ENCODE peak calls at places on chromosomes 6 and 20, in nine cellular contexts. J, G, P, F, X, R, L, H and U are unnamed samples.

GRCh38 chr20:49672109-49672681 is 41.5 kb downstream of the B4GALT5 start:
- DNase-seq in J (no peak), G (no peak), P (no peak), F (no peak), X (no peak), R (no peak), L (no peak), H (no peak), U (no peak)

GRCh38 chr6:57173886-57174510 is 1.9 kb downstream of the BAG2 start:
- DNase-seq in J (no peak), G (no peak), P (peak; percentile 67), F (peak; percentile 68), X (peak; percentile 84), R (peak; percentile 87), L (no peak), H (no peak), U (peak; percentile 8)

GRCh38 chr20:50278684-50279531 is 88.3 kb downstream of the CEBPB start:
- DNase-seq in J (peak; percentile 84), G (peak; percentile 94), P (no peak), F (peak; percentile 28), X (no peak), R (peak; percentile 51), L (no peak), H (peak; percentile 86), U (peak; percentile 88)

GRCh38 chr6:72850040-72850439 is 228.2 kb downstream of the KCNQ5 start:
- DNase-seq in J (no peak), G (no peak), P (no peak), F (no peak), X (no peak), R (peak; percentile 37), L (no peak), H (no peak), U (no peak)

GRCh38 chr20:36105731-36106226 is 48.8 kb upstream of the EPB41L1 start:
- DNase-seq in J (no peak), G (peak; percentile 97), P (no peak), F (no peak), X (no peak), R (no peak), L (no peak), H (peak; percentile 63), U (peak; percentile 50)

GRCh38 chr20:51060301-51060700 is 37.4 kb upstream of the KCNG1 start:
- DNase-seq in J (no peak), G (no peak), P (no peak), F (no peak), X (no peak), R (no peak), L (no peak), H (no peak), U (no peak)

GRCh38 chr6:112149236-112149635 is 61.8 kb downstream of the FAM229B start:
- DNase-seq in J (no peak), G (no peak), P (no peak), F (no peak), X (peak; percentile 3), R (peak; percentile 27), L (no peak), H (no peak), U (no peak)

GRCh38 chr6:112683926-112684325 is 336.8 kb downstream of the RFPL4B start:
- DNase-seq in J (no peak), G (no peak), P (no peak), F (peak; percentile 95), X (peak; percentile 95), R (peak; percentile 97), L (no peak), H (no peak), U (no peak)

GRCh38 chr6:159594750-159595117 is 98.3 kb downstream of the SOD2 start:
- DNase-seq in J (no peak), G (no peak), P (no peak), F (peak; percentile 69), X (peak; percentile 82), R (peak; percentile 79), L (no peak), H (no peak), U (no peak)

GRCh38 chr20:61538481-61539265 is 286.6 kb downstream of the CDH4 start:
- DNase-seq in J (no peak), G (peak; percentile 40), P (no peak), F (no peak), X (no peak), R (no peak), L (no peak), H (no peak), U (no peak)

GRCh38 chr20:40843251-40843650 is 154.2 kb upstream of the MAFB start:
- DNase-seq in J (no peak), G (no peak), P (peak; percentile 4), F (peak; percentile 8), X (no peak), R (peak; percentile 6), L (no peak), H (no peak), U (no peak)

GRCh38 chr20:29873946-29874345 is 1383.5 kb upstream of the DEFB115 start:
- DNase-seq in J (peak; percentile 55), G (peak; percentile 90), P (no peak), F (peak; percentile 47), X (peak; percentile 22), R (peak; percentile 50), L (peak; percentile 61), H (peak; percentile 72), U (peak; percentile 20)

GRCh38 chr6:88843040-88843439 is 120.4 kb downstream of the RNGTT start:
- DNase-seq in J (no peak), G (no peak), P (peak; percentile 25), F (peak; percentile 76), X (peak; percentile 85), R (peak; percentile 88), L (no peak), H (no peak), U (no peak)

GRCh38 chr6:87222676-87223075 is 67.3 kb downstream of the ZNF292 start:
- DNase-seq in J (no peak), G (no peak), P (no peak), F (no peak), X (no peak), R (no peak), L (no peak), H (no peak), U (no peak)

GRCh38 chr6:112951829-112952228 is 604.7 kb downstream of the RFPL4B start:
- DNase-seq in J (no peak), G (no peak), P (no peak), F (peak; percentile 52), X (no peak), R (no peak), L (no peak), H (no peak), U (no peak)

GRCh38 chr6:91970700-91971099 is 1383.8 kb upstream of the MAP3K7 start:
- DNase-seq in J (no peak), G (no peak), P (no peak), F (no peak), X (no peak), R (no peak), L (no peak), H (no peak), U (no peak)

GRCh38 chr20:38428800-38429199 is 6.3 kb downstream of the SNHG17 start:
- DNase-seq in J (no peak), G (no peak), P (no peak), F (no peak), X (no peak), R (no peak), L (no peak), H (no peak), U (no peak)

DNA sequence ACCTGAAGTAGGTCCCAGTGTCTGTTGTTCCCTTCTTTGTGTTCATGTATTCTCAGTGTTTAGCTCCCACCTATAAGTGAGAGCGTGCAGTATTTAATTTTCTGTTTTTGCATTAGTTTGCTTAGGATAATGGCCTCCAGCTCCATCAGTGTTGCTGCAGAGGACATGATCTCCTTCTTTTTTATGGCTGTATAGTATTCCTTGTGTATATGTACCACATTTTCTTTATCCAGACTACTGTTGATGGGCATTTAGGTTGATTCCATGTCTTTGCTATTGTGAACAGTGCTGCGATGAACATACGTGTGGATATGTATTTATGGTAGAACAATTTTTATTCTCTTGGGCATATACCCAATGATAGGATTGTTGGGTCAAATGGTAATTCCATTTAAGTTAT is 125.4 kb downstream of the B3GAT2 start:
- DNase-seq in J (no peak), G (no peak), P (no peak), F (no peak), X (no peak), R (no peak), L (no peak), H (no peak), U (no peak)
- TF ChIP-seq CTCF in J (no peak), G (no peak), P (no peak), F (no peak), X (no peak), R (no peak), L (no peak), H (no peak), U (no peak)

DNA sequence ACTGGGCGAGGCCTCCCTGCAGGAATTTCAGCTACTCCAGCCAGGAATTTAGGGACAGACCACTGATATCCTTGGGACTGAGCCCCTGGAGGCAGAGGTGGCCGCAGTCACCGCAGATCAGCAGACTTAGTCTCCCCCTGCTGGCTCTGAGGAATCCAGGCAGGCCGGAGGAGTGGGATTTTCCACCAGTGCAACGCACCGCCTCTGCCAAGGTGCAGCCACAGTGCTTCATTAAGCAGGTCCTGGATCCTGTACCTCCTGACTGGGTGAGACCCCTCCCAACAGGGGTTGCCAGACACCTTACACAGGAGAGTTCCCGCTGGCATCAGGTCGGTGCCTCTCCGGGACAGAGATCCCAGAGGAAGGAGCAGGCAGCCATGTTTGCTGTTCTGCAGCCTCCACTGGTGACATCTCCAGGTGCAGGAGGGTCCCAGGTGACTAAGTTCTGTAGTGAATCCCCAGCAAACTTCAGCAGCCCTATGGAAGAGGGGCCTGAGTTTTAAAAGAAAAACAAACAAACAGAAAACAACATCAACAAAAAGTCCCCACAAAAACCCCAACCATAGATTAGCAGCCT is 515.2 kb downstream of the FRK start:
- DNase-seq in J (peak; percentile 16), G (peak; percentile 62), P (no peak), F (no peak), X (no peak), R (no peak), L (peak; percentile 40), H (no peak), U (no peak)
- TF ChIP-seq CTCF in J (peak; percentile 14), G (no peak), P (peak; percentile 26), F (no peak), X (peak; percentile 19), R (no peak), L (peak; percentile 44), H (no peak), U (no peak)

GRCh38 chr20:19462491-19462890 is 250.0 kb downstream of the SLC24A3 start:
- DNase-seq in J (no peak), G (no peak), P (no peak), F (no peak), X (no peak), R (no peak), L (no peak), H (no peak), U (no peak)
- TF ChIP-seq CTCF in J (no peak), G (no peak), P (no peak), F (no peak), X (no peak), R (no peak), L (no peak), H (no peak), U (no peak)

GRCh38 chr6:40755749-40756452 is 168.7 kb upstream of the LRFN2 start:
- DNase-seq in J (no peak), G (no peak), P (no peak), F (no peak), X (peak; percentile 44), R (no peak), L (no peak), H (no peak), U (no peak)
- TF ChIP-seq CTCF in J (no peak), G (no peak), P (no peak), F (no peak), X (no peak), R (no peak), L (no peak), H (no peak), U (no peak)

GRCh38 chr6:125781307-125781868 is 9.4 kb upstream of the NCOA7 start:
- DNase-seq in J (no peak), G (no peak), P (no peak), F (peak; percentile 59), X (peak; percentile 47), R (peak; percentile 65), L (no peak), H (peak; percentile 82), U (no peak)
- TF ChIP-seq CTCF in J (no peak), G (no peak), P (peak; percentile 14), F (no peak), X (peak; percentile 33), R (peak; percentile 8), L (no peak), H (no peak), U (no peak)